ENCODE peak calls at places on chromosomes 3 and 15, in eight cellular contexts. One of them, this sample, is unnamed. For H3K4me1 and H3K27me3, the result is how much of the 10 kb centered on the place peaks cover.

GRCh38 chr15:57481038-57481705 is 104.9 kb downstream of the CGNL1 start:
- DNase-seq in endodermal cell: no peak
- DNase-seq in sigmoid colon: no peak
- DNase-seq in gastrocnemius medialis: no peak
- DNase-seq in testis: no peak
- DNase-seq in hepatocyte: no peak
- DNase-seq in astrocyte: no peak
- DNase-seq in cardiac muscle cell: no peak
- DNase-seq in this sample: no peak

GRCh38 chr3:123941150-123941941 is 19.7 kb downstream of the CCDC14 start:
- DNase-seq in endodermal cell: no peak
- DNase-seq in gastrocnemius medialis: no peak
- DNase-seq in astrocyte: no peak
- DNase-seq in testis: no peak
- DNase-seq in sigmoid colon: no peak
- DNase-seq in cardiac muscle cell: no peak
- DNase-seq in hepatocyte: no peak
- DNase-seq in this sample: no peak

GRCh38 chr3:106345353-106346027 is 476.7 kb upstream of the CBLB start:
- DNase-seq in hepatocyte: peak
- DNase-seq in astrocyte: peak
- DNase-seq in endodermal cell: no peak
- DNase-seq in testis: no peak
- DNase-seq in gastrocnemius medialis: peak
- DNase-seq in sigmoid colon: no peak
- DNase-seq in cardiac muscle cell: no peak
- DNase-seq in this sample: no peak

GRCh38 chr3:140752499-140752898 is 74.6 kb downstream of the TRIM42 start:
- DNase-seq in gastrocnemius medialis: no peak
- DNase-seq in cardiac muscle cell: no peak
- DNase-seq in sigmoid colon: no peak
- DNase-seq in hepatocyte: no peak
- DNase-seq in endodermal cell: no peak
- DNase-seq in testis: no peak
- DNase-seq in astrocyte: no peak
- DNase-seq in this sample: no peak

GRCh38 chr3:103048371-103048722 is 613.5 kb downstream of the ZPLD1 start:
- DNase-seq in gastrocnemius medialis: no peak
- DNase-seq in endodermal cell: no peak
- DNase-seq in astrocyte: peak
- DNase-seq in testis: no peak
- DNase-seq in hepatocyte: no peak
- DNase-seq in sigmoid colon: no peak
- DNase-seq in cardiac muscle cell: no peak
- DNase-seq in this sample: no peak

GRCh38 chr3:196947136-196947859 is 5.0 kb upstream of the NCBP2 start:
- DNase-seq in sigmoid colon: no peak
- DNase-seq in testis: no peak
- DNase-seq in endodermal cell: peak
- DNase-seq in hepatocyte: no peak
- DNase-seq in cardiac muscle cell: no peak
- DNase-seq in astrocyte: no peak
- DNase-seq in gastrocnemius medialis: no peak
- DNase-seq in this sample: no peak

GRCh38 chr15:67006089-67007065 is 59.0 kb upstream of the SMAD3 start:
- DNase-seq in hepatocyte: no peak
- DNase-seq in cardiac muscle cell: no peak
- DNase-seq in gastrocnemius medialis: no peak
- DNase-seq in astrocyte: no peak
- DNase-seq in testis: no peak
- DNase-seq in sigmoid colon: no peak
- DNase-seq in endodermal cell: no peak
- DNase-seq in this sample: no peak

GRCh38 chr3:181730934-181731333 is 19.2 kb downstream of the SOX2 start:
- DNase-seq in cardiac muscle cell: no peak
- DNase-seq in astrocyte: no peak
- DNase-seq in testis: no peak
- DNase-seq in endodermal cell: no peak
- DNase-seq in gastrocnemius medialis: no peak
- DNase-seq in hepatocyte: no peak
- DNase-seq in sigmoid colon: no peak
- DNase-seq in this sample: no peak

GRCh38 chr15:93121089-93121488 is 32.1 kb upstream of the RGMA start:
- DNase-seq in gastrocnemius medialis: no peak
- DNase-seq in sigmoid colon: no peak
- DNase-seq in astrocyte: no peak
- DNase-seq in endodermal cell: no peak
- DNase-seq in hepatocyte: no peak
- DNase-seq in testis: no peak
- DNase-seq in cardiac muscle cell: no peak
- DNase-seq in this sample: no peak

GRCh38 chr3:56917740-56918568 is 116.2 kb upstream of the ARHGEF3 start:
- DNase-seq in sigmoid colon: no peak
- DNase-seq in gastrocnemius medialis: no peak
- DNase-seq in astrocyte: no peak
- DNase-seq in hepatocyte: no peak
- DNase-seq in testis: no peak
- DNase-seq in cardiac muscle cell: no peak
- DNase-seq in endodermal cell: peak
- DNase-seq in this sample: no peak

GRCh38 chr15:70308011-70308761 is 210.5 kb upstream of the TLE3 start:
- DNase-seq in endodermal cell: no peak
- DNase-seq in cardiac muscle cell: no peak
- DNase-seq in astrocyte: no peak
- DNase-seq in gastrocnemius medialis: no peak
- DNase-seq in sigmoid colon: no peak
- DNase-seq in hepatocyte: no peak
- DNase-seq in testis: no peak
- DNase-seq in this sample: no peak

GRCh38 chr3:183490653-183491052 is 62.2 kb upstream of the MCF2L2 start:
- DNase-seq in astrocyte: peak
- DNase-seq in testis: no peak
- DNase-seq in cardiac muscle cell: peak
- DNase-seq in sigmoid colon: no peak
- DNase-seq in endodermal cell: peak
- DNase-seq in hepatocyte: peak
- DNase-seq in gastrocnemius medialis: no peak
- DNase-seq in this sample: peak

GRCh38 chr3:186413615-186414415 is 51.8 kb upstream of the DGKG start:
- DNase-seq in astrocyte: no peak
- DNase-seq in cardiac muscle cell: peak
- DNase-seq in testis: peak
- DNase-seq in endodermal cell: peak
- DNase-seq in gastrocnemius medialis: peak
- DNase-seq in sigmoid colon: peak
- DNase-seq in hepatocyte: peak
- DNase-seq in this sample: peak

GRCh38 chr15:63323798-63324651 is 46.6 kb downstream of the APH1B start:
- DNase-seq in endodermal cell: peak
- DNase-seq in hepatocyte: no peak
- DNase-seq in testis: no peak
- DNase-seq in sigmoid colon: no peak
- DNase-seq in astrocyte: no peak
- DNase-seq in cardiac muscle cell: no peak
- DNase-seq in gastrocnemius medialis: no peak
- DNase-seq in this sample: no peak

GRCh38 chr15:25762015-25762662 is 101.0 kb downstream of the ATP10A start:
- DNase-seq in cardiac muscle cell: no peak
- DNase-seq in endodermal cell: no peak
- DNase-seq in sigmoid colon: no peak
- DNase-seq in gastrocnemius medialis: no peak
- DNase-seq in testis: no peak
- DNase-seq in astrocyte: peak
- DNase-seq in hepatocyte: no peak
- DNase-seq in this sample: peak

GRCh38 chr3:121595765-121596406 is 2.7 kb downstream of the FBXO40 start:
- DNase-seq in cardiac muscle cell: no peak
- DNase-seq in astrocyte: no peak
- DNase-seq in hepatocyte: no peak
- DNase-seq in endodermal cell: no peak
- DNase-seq in testis: no peak
- DNase-seq in gastrocnemius medialis: no peak
- DNase-seq in sigmoid colon: no peak
- DNase-seq in this sample: no peak

GRCh38 chr3:121594850-121595249 is 1.7 kb downstream of the FBXO40 start:
- DNase-seq in cardiac muscle cell: no peak
- DNase-seq in endodermal cell: no peak
- DNase-seq in sigmoid colon: no peak
- DNase-seq in gastrocnemius medialis: no peak
- DNase-seq in hepatocyte: no peak
- DNase-seq in testis: no peak
- DNase-seq in astrocyte: no peak
- DNase-seq in this sample: no peak

GRCh38 chr3:121598564-121598963 is 5.4 kb downstream of the FBXO40 start:
- DNase-seq in cardiac muscle cell: no peak
- DNase-seq in hepatocyte: no peak
- DNase-seq in astrocyte: no peak
- DNase-seq in testis: no peak
- DNase-seq in gastrocnemius medialis: no peak
- DNase-seq in sigmoid colon: no peak
- DNase-seq in endodermal cell: peak
- DNase-seq in this sample: no peak

GRCh38 chr3:121592856-121593702 is at the start of gene FBXO40:
- DNase-seq in endodermal cell: peak
- DNase-seq in gastrocnemius medialis: peak
- DNase-seq in testis: peak
- DNase-seq in astrocyte: no peak
- DNase-seq in cardiac muscle cell: peak
- DNase-seq in hepatocyte: peak
- DNase-seq in sigmoid colon: no peak
- DNase-seq in this sample: no peak
- TF ChIP-seq CTCF in endodermal cell: peak
- TF ChIP-seq CTCF in gastrocnemius medialis: no peak
- TF ChIP-seq CTCF in testis: no peak
- TF ChIP-seq CTCF in astrocyte: no peak
- TF ChIP-seq CTCF in cardiac muscle cell: no peak
- TF ChIP-seq CTCF in hepatocyte: no peak
- TF ChIP-seq CTCF in sigmoid colon: no peak
- TF ChIP-seq CTCF in this sample: no peak

DNA sequence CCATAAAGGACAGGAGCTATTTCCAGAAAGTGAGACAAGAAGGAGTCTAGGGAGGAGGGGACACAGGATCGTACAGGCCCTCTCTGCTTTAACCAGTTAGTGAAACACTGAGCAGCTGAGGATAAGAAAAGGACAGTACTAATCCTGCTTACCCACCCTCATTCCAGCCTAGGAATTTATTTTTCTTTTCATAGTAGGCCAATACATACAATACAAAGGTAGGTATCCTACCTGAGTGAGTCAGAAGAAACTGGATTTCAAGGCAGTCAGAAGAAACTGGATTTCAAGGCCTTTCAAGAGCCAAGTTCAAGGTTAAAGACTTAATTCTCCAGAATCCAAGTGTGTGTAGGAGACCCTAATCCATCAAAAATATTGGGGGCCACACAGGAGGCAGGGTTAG is 65.3 kb downstream of the EOMES start:
- DNase-seq in cardiac muscle cell: no peak
- DNase-seq in astrocyte: no peak
- DNase-seq in hepatocyte: no peak
- DNase-seq in endodermal cell: no peak
- DNase-seq in gastrocnemius medialis: no peak
- DNase-seq in sigmoid colon: no peak
- DNase-seq in testis: no peak
- DNase-seq in this sample: no peak
- H3K4me1 ChIP-seq in cardiac muscle cell: under half
- H3K4me1 ChIP-seq in astrocyte: under half
- H3K4me1 ChIP-seq in hepatocyte: under half
- H3K4me1 ChIP-seq in endodermal cell: under half
- H3K4me1 ChIP-seq in gastrocnemius medialis: under half
- H3K4me1 ChIP-seq in sigmoid colon: under half
- H3K4me1 ChIP-seq in testis: under half
- H3K4me1 ChIP-seq in this sample: under half

GRCh38 chr3:14802332-14802731 is 16.4 kb upstream of the FGD5 start:
- DNase-seq in cardiac muscle cell: no peak
- DNase-seq in sigmoid colon: peak
- DNase-seq in endodermal cell: peak
- DNase-seq in gastrocnemius medialis: no peak
- DNase-seq in hepatocyte: no peak
- DNase-seq in astrocyte: no peak
- DNase-seq in testis: no peak
- DNase-seq in this sample: no peak
- H3K27me3 ChIP-seq in cardiac muscle cell: under half
- H3K27me3 ChIP-seq in sigmoid colon: under half
- H3K27me3 ChIP-seq in endodermal cell: under half
- H3K27me3 ChIP-seq in gastrocnemius medialis: under half
- H3K27me3 ChIP-seq in hepatocyte: under half
- H3K27me3 ChIP-seq in astrocyte: under half
- H3K27me3 ChIP-seq in testis: under half
- H3K27me3 ChIP-seq in this sample: under half

DNA sequence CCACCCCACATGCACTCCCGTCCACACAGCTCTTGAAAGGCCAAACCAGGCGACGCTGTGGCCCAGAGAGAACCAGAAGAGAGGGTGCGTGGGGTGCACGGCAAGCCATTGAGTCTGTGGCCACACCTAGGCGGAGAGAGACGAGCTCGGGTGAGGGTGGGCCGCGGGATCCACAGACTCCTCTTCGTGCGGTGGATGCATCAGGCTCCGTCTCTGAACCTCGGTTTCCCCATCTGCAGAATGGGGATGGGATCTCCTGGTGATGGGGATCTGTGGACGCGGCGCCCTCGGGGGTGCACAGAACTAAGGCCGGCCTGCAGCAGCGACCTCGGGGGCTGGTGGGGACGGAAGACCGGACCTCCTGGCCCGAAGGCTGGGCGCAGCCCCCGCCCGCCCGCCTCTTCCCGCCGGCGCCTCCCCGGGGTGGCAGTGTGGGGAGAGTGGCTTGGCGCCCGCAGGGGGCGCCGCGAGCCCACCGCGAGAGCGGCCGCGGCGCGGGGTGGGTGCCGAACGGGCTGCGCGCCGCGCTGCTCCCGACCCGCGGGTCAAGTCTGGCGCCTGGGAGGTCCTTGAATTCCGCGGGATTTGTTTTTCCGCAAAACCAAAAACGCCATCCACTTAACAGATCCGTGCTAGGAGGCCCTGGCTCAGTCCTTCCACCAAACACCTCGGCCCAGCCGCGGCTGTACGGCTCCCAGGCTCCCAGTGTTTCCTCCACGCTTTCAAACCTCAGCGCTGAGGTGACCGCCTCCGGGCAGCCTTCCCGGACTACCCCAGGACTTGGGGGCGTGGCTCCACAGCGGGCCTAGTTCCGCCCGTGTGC is 13.2 kb upstream of the ADPGK start:
- DNase-seq in hepatocyte: peak
- DNase-seq in sigmoid colon: no peak
- DNase-seq in cardiac muscle cell: peak
- DNase-seq in gastrocnemius medialis: no peak
- DNase-seq in astrocyte: no peak
- DNase-seq in testis: peak
- DNase-seq in endodermal cell: peak
- DNase-seq in this sample: peak
- TF ChIP-seq CTCF in hepatocyte: peak
- TF ChIP-seq CTCF in sigmoid colon: no peak
- TF ChIP-seq CTCF in cardiac muscle cell: peak
- TF ChIP-seq CTCF in gastrocnemius medialis: peak
- TF ChIP-seq CTCF in astrocyte: peak
- TF ChIP-seq CTCF in testis: no peak
- TF ChIP-seq CTCF in endodermal cell: peak
- TF ChIP-seq CTCF in this sample: peak